ENCODE peak calls at places on chromosomes 6 and 20, in eight cellular contexts. E is foreskin keratinocyte; D is psoas muscle; W is upper lobe of right lung; N is K562; O is activated CD8-positive, alpha-beta T cell treated with anti-CD3 and anti-CD28 coated beads for 36 hours; B is heart left ventricle; R is omental fat pad. S is an unnamed sample.
A peak's percentile ranks its signal among the peaks of the same experiment; 100 is the strongest.

GRCh38 chr6:158629376-158630221 is 14.9 kb downstream of the DYNLT1 start:
- ATAC-seq in E (no peak), D (peak; percentile 71), W (peak; percentile 3), N (no peak), O (peak; percentile 71), B (peak; percentile 49), R (no peak), S (no peak)

GRCh38 chr6:82237013-82237412 is 10.5 kb downstream of the IBTK start:
- ATAC-seq in E (no peak), D (no peak), W (no peak), N (no peak), O (no peak), B (peak; percentile 34), R (no peak), S (no peak)

GRCh38 chr6:6683964-6684363 is 95.4 kb downstream of the LY86 start:
- ATAC-seq in E (no peak), D (no peak), W (no peak), N (no peak), O (no peak), B (no peak), R (no peak), S (no peak)

GRCh38 chr6:72286911-72287311 is 335.0 kb upstream of the KCNQ5 start:
- ATAC-seq in E (no peak), D (no peak), W (no peak), N (no peak), O (no peak), B (no peak), R (peak; percentile 41), S (no peak)

GRCh38 chr20:37972256-37973058 is 60.8 kb downstream of the TTI1 start:
- ATAC-seq in E (no peak), D (no peak), W (no peak), N (no peak), O (no peak), B (no peak), R (no peak), S (no peak)

GRCh38 chr6:159716247-159717086 is 10.8 kb upstream of the WTAP start:
- ATAC-seq in E (peak; percentile 99), D (peak; percentile 96), W (peak; percentile 87), N (peak; percentile 68), O (no peak), B (peak; percentile 92), R (peak; percentile 92), S (peak; percentile 98)

GRCh38 chr20:2093200-2093781 is 8.3 kb upstream of the STK35 start:
- ATAC-seq in E (peak; percentile 49), D (no peak), W (no peak), N (no peak), O (peak; percentile 56), B (no peak), R (no peak), S (no peak)

GRCh38 chr20:23086931-23087411 is 847 bp upstream of the CD93 start:
- ATAC-seq in E (no peak), D (peak; percentile 15), W (peak; percentile 39), N (no peak), O (no peak), B (peak; percentile 43), R (peak; percentile 27), S (peak; percentile 52)

GRCh38 chr6:45690846-45691245 is 313.1 kb upstream of the SUPT3H start:
- ATAC-seq in E (peak; percentile 66), D (no peak), W (no peak), N (no peak), O (no peak), B (no peak), R (no peak), S (no peak)

GRCh38 chr6:10529231-10529801 is 8.2 kb downstream of the GCNT2 start:
- ATAC-seq in E (no peak), D (peak; percentile 48), W (peak; percentile 76), N (no peak), O (no peak), B (peak; percentile 38), R (no peak), S (no peak)

GRCh38 chr20:63071541-63072181 is 64.9 kb upstream of the BHLHE23 start:
- ATAC-seq in E (peak; percentile 68), D (peak; percentile 38), W (no peak), N (peak; percentile 94), O (peak; percentile 80), B (peak; percentile 8), R (peak; percentile 18), S (no peak)

GRCh38 chr20:35297153-35297552 is 4.9 kb upstream of the FAM83C start:
- ATAC-seq in E (no peak), D (no peak), W (no peak), N (peak; percentile 70), O (no peak), B (no peak), R (no peak), S (no peak)

GRCh38 chr20:41352106-41352505 is 11.5 kb downstream of the LPIN3 start:
- ATAC-seq in E (peak; percentile 29), D (no peak), W (no peak), N (peak; percentile 84), O (no peak), B (no peak), R (no peak), S (no peak)

GRCh38 chr20:574297-574942 is 30.8 kb upstream of the CSNK2A1 start:
- ATAC-seq in E (no peak), D (peak; percentile 36), W (peak; percentile 16), N (no peak), O (no peak), B (peak; percentile 47), R (no peak), S (peak; percentile 45)

GRCh38 chr6:38567436-38567835 is 72.3 kb downstream of the BTBD9 start:
- ATAC-seq in E (peak; percentile 42), D (peak; percentile 46), W (no peak), N (no peak), O (no peak), B (peak; percentile 81), R (peak; percentile 75), S (no peak)

GRCh38 chr6:160238786-160239751 is 19.6 kb downstream of the SLC22A2 start:
- ATAC-seq in E (peak; percentile 77), D (no peak), W (no peak), N (peak; percentile 78), O (no peak), B (no peak), R (no peak), S (no peak)

GRCh38 chr20:35174458-35175216 is 2.8 kb downstream of the PROCR start:
- ATAC-seq in E (no peak), D (peak; percentile 27), W (peak; percentile 29), N (peak; percentile 93), O (no peak), B (no peak), R (no peak), S (no peak)

GRCh38 chr6:43203029-43203717 is 21.2 kb downstream of the CUL9 start:
- ATAC-seq in E (no peak), D (no peak), W (no peak), N (no peak), O (no peak), B (no peak), R (no peak), S (no peak)

GRCh38 chr6:36906539-36906938 is 20.8 kb downstream of the C6orf89 start:
- ATAC-seq in E (no peak), D (no peak), W (peak; percentile 93), N (no peak), O (no peak), B (peak; percentile 89), R (no peak), S (no peak)

GRCh38 chr6:90149280-90149679 is 147.4 kb downstream of the BACH2 start:
- ATAC-seq in E (no peak), D (no peak), W (no peak), N (no peak), O (peak; percentile 48), B (no peak), R (no peak), S (no peak)

GRCh38 chr20:20837574-20838021 is 125.2 kb upstream of the RALGAPA2 start:
- ATAC-seq in E (peak; percentile 70), D (peak; percentile 58), W (peak; percentile 80), N (peak; percentile 81), O (peak; percentile 42), B (peak; percentile 54), R (peak; percentile 54), S (no peak)

GRCh38 chr6:140684776-140685550 is 1310.5 kb upstream of the CITED2 start:
- ATAC-seq in E (no peak), D (no peak), W (no peak), N (no peak), O (no peak), B (no peak), R (no peak), S (no peak)

GRCh38 chr6:117465691-117466090 is 16.8 kb upstream of the DCBLD1 start:
- ATAC-seq in E (no peak), D (no peak), W (no peak), N (no peak), O (no peak), B (no peak), R (no peak), S (no peak)

GRCh38 chr6:98759459-98759858 is 74.9 kb upstream of the POU3F2 start:
- ATAC-seq in E (no peak), D (no peak), W (no peak), N (no peak), O (no peak), B (no peak), R (no peak), S (no peak)
- TF ChIP-seq CTCF in E (no peak), D (no peak), W (no peak), N (no peak), O (no peak), B (no peak), R (no peak), S (no peak)

GRCh38 chr6:152716322-152716721 is 18.6 kb downstream of the MYCT1 start:
- ATAC-seq in E (no peak), D (no peak), W (no peak), N (no peak), O (no peak), B (no peak), R (no peak), S (no peak)
- TF ChIP-seq CTCF in E (peak; percentile 36), D (no peak), W (no peak), N (no peak), O (no peak), B (no peak), R (no peak), S (no peak)

GRCh38 chr6:33967966-33968724 is 164.3 kb upstream of the MLN start:
- ATAC-seq in E (no peak), D (no peak), W (no peak), N (peak; percentile 78), O (no peak), B (no peak), R (no peak), S (no peak)
- TF ChIP-seq CTCF in E (peak; percentile 42), D (no peak), W (no peak), N (peak; percentile 60), O (no peak), B (no peak), R (no peak), S (no peak)

GRCh38 chr6:40852667-40853383 is 186.2 kb downstream of the UNC5CL start:
- ATAC-seq in E (peak; percentile 29), D (no peak), W (peak; percentile 65), N (peak; percentile 94), O (peak; percentile 55), B (no peak), R (no peak), S (no peak)
- TF ChIP-seq CTCF in E (peak; percentile 46), D (peak; percentile 20), W (peak; percentile 21), N (peak; percentile 80), O (peak; percentile 67), B (no peak), R (no peak), S (no peak)

S was measured in gastroesophageal sphincter.